ENCODE peak calls at places on chromosomes 13 and 19, in nine cellular contexts. W is stimulated activated effector memory CD8-positive, alpha-beta T cell treated with anti-CD3 and anti-CD28 coated beads, Interleukin-12 subunit alpha, Interleukin-12 subunit beta, amount 100 ng/mL, for 72 hours; D is amniotic epithelial cell; N is stimulated activated CD4-positive, alpha-beta T cell treated with anti-CD3 and anti-CD28 coated beads, Interleukin-1b, Interleukin-23, amount 100 ng/mL, for 24 hours; C is CD8-positive, alpha-beta T cell; J is HT1080; E is breast epithelium; A is psoas muscle; Y is GM23338. P is an unnamed sample.

GRCh38 chr19:54429545-54430227 is 14.4 kb downstream of the TTYH1 start:
- DNase-seq in N (no peak), J (no peak), E (no peak), Y (no peak), A (no peak), D (no peak), C (no peak), W (no peak), P (no peak)

GRCh38 chr19:19428746-19429145 is 23.3 kb downstream of the GATAD2A start:
- DNase-seq in C (no peak), W (no peak), J (no peak), N (no peak), D (no peak), A (no peak), Y (no peak), E (no peak), P (no peak)

GRCh38 chr13:33487575-33488243 is 202.2 kb upstream of the STARD13 start:
- DNase-seq in C (no peak), A (no peak), D (peak; percentile 62), Y (peak; percentile 38), N (no peak), J (peak; percentile 74), W (no peak), E (no peak), P (peak; percentile 33)

GRCh38 chr13:66640231-66640630 is 589.9 kb downstream of the PCDH9 start:
- DNase-seq in D (no peak), A (no peak), E (no peak), Y (no peak), J (no peak), C (no peak), N (no peak), W (no peak), P (no peak)

GRCh38 chr13:51222510-51223283 is 499 bp downstream of the FAM124A start:
- DNase-seq in N (no peak), E (no peak), J (peak; percentile 15), C (no peak), W (no peak), D (no peak), Y (peak; percentile 59), A (no peak), P (no peak)

GRCh38 chr13:49958321-49958720 is 22.2 kb upstream of the SPRYD7 start:
- DNase-seq in W (no peak), D (peak; percentile 80), J (no peak), N (no peak), A (no peak), C (no peak), Y (no peak), E (no peak), P (no peak)

GRCh38 chr13:29464105-29464679 is 131.3 kb downstream of the SLC7A1 start:
- DNase-seq in J (no peak), C (no peak), D (no peak), A (no peak), Y (no peak), W (no peak), E (no peak), N (no peak), P (no peak)

GRCh38 chr13:75660694-75661093 is 24.6 kb downstream of the LMO7 start:
- DNase-seq in D (no peak), N (no peak), C (no peak), A (no peak), W (no peak), J (no peak), E (no peak), Y (no peak), P (no peak)

GRCh38 chr19:48419158-48419920 is 25.9 kb downstream of the GRIN2D start:
- DNase-seq in C (peak; percentile 66), A (peak; percentile 47), N (peak; percentile 46), J (peak; percentile 78), Y (peak; percentile 96), D (peak; percentile 48), W (peak; percentile 61), E (no peak), P (no peak)

GRCh38 chr19:12757544-12758274 is 6.1 kb downstream of the BEST2 start:
- DNase-seq in J (peak; percentile 75), A (peak; percentile 79), W (peak; percentile 78), E (peak; percentile 67), Y (peak; percentile 91), D (peak; percentile 51), N (no peak), C (peak; percentile 49), P (peak; percentile 40)

GRCh38 chr19:2235026-2235395 is 1.1 kb downstream of the PLEKHJ1 start:
- DNase-seq in W (no peak), E (no peak), J (no peak), N (no peak), Y (no peak), D (no peak), A (no peak), C (no peak), P (peak; percentile 6)

GRCh38 chr19:46845959-46846459 is 4.6 kb downstream of the AP2S1 start:
- DNase-seq in A (no peak), W (no peak), D (no peak), Y (no peak), C (no peak), E (no peak), N (no peak), J (no peak), P (no peak)

GRCh38 chr19:15200575-15201364 is at the start of gene NOTCH3:
- DNase-seq in J (no peak), C (no peak), N (no peak), D (no peak), A (no peak), W (no peak), Y (peak; percentile 79), E (no peak), P (no peak)

GRCh38 chr19:12364391-12365093 is 941 bp downstream of the ZNF442 start:
- DNase-seq in W (no peak), A (no peak), N (no peak), J (no peak), D (peak; percentile 30), Y (peak; percentile 30), C (peak; percentile 11), E (no peak), P (no peak)

GRCh38 chr19:30085394-30085793 is 143.4 kb downstream of the URI1 start:
- DNase-seq in J (peak; percentile 24), E (no peak), N (no peak), D (no peak), Y (peak; percentile 74), A (no peak), W (no peak), C (no peak), P (no peak)

GRCh38 chr13:95002968-95003813 is 290.8 kb upstream of the SOX21 start:
- DNase-seq in J (no peak), E (no peak), N (no peak), A (no peak), W (no peak), C (no peak), D (peak; percentile 5), Y (peak; percentile 60), P (no peak)

GRCh38 chr13:97222934-97223710 is 989 bp downstream of the MBNL2 start:
- DNase-seq in N (no peak), D (no peak), W (no peak), Y (peak; percentile 49), E (no peak), C (no peak), A (no peak), J (no peak), P (peak; percentile 11)

GRCh38 chr19:44071824-44072542 is at the start of gene ZNF284:
- DNase-seq in E (peak; percentile 82), C (peak; percentile 83), J (peak; percentile 95), Y (peak; percentile 97), D (peak; percentile 92), N (peak; percentile 76), A (peak; percentile 85), W (peak; percentile 60), P (peak; percentile 88)

GRCh38 chr19:16380943-16381755 is 56.5 kb downstream of the KLF2 start:
- DNase-seq in D (no peak), A (no peak), Y (no peak), J (no peak), W (no peak), C (no peak), N (no peak), E (no peak), P (no peak)

GRCh38 chr13:64248371-64249065 is 2832.9 kb upstream of the PCDH20 start:
- DNase-seq in J (no peak), N (no peak), D (peak; percentile 33), W (no peak), C (no peak), A (no peak), Y (no peak), E (no peak), P (no peak)

GRCh38 chr19:53365899-53366493 is 491 bp downstream of the ZNF525 start:
- DNase-seq in D (no peak), C (no peak), E (no peak), A (peak; percentile 14), W (no peak), Y (peak; percentile 68), N (peak; percentile 24), J (no peak), P (no peak)

GRCh38 chr13:95245072-95245471 is 56.2 kb downstream of the ABCC4 start:
- DNase-seq in C (no peak), Y (no peak), J (no peak), D (no peak), W (no peak), N (no peak), A (no peak), E (no peak), P (no peak)

GRCh38 chr19:58385313-58386165 is 1.5 kb upstream of the RPS5 start:
- DNase-seq in E (no peak), N (no peak), D (no peak), J (no peak), W (no peak), A (no peak), Y (no peak), C (peak; percentile 28), P (no peak)

GRCh38 chr19:18119243-18120105 is 21.9 kb downstream of the MAST3 start:
- DNase-seq in E (no peak), D (no peak), A (no peak), N (no peak), Y (peak; percentile 20), W (no peak), C (peak; percentile 73), J (no peak), P (no peak)

GRCh38 chr13:65562305-65562704 is 1667.8 kb downstream of the PCDH9 start:
- DNase-seq in C (no peak), E (no peak), A (no peak), N (no peak), W (no peak), J (no peak), Y (no peak), D (no peak), P (no peak)

GRCh38 chr19:35797663-35798062 is 15.0 kb downstream of the PRODH2 start:
- DNase-seq in J (no peak), N (no peak), E (no peak), D (no peak), C (no peak), A (no peak), Y (peak; percentile 86), W (no peak), P (no peak)

GRCh38 chr19:778910-779653 is 18.2 kb upstream of the PTBP1 start:
- DNase-seq in Y (peak; percentile 49), W (no peak), N (no peak), E (no peak), A (peak; percentile 68), D (peak; percentile 99), C (no peak), J (peak; percentile 75), P (peak; percentile 96)

GRCh38 chr13:95833126-95833525 is 156.2 kb downstream of the DNAJC3 start:
- DNase-seq in E (no peak), D (no peak), N (no peak), J (no peak), A (no peak), C (no peak), Y (no peak), W (no peak), P (peak; percentile 64)

GRCh38 chr19:48480151-48480475 is 10.9 kb downstream of the CYTH2 start:
- DNase-seq in E (no peak), J (no peak), C (peak; percentile 43), Y (peak; percentile 91), W (no peak), A (peak; percentile 69), D (no peak), N (no peak), P (no peak)

GRCh38 chr19:8663920-8664670 is 33.7 kb downstream of the NFILZ start:
- DNase-seq in N (no peak), C (peak; percentile 46), J (no peak), E (no peak), D (no peak), A (no peak), Y (peak; percentile 53), W (no peak), P (no peak)

GRCh38 chr19:40392894-40393517 is 3.0 kb upstream of the HIPK4 start:
- DNase-seq in N (no peak), A (no peak), J (peak; percentile 20), E (peak; percentile 61), D (no peak), W (no peak), Y (no peak), C (no peak), P (peak; percentile 57)

P was measured in bronchial epithelial cell.